ENCODE peak calls at places on chromosomes 11 and 22, in four cellular contexts. J is mesendoderm, X is neural progenitor cell, Q is GM23248. P is an unnamed sample.

GRCh38 chr22:49111085-49111484 is 716.6 kb downstream of the BRD1 start:
- DNase-seq in Q (no peak), X (peak; percentile 15), J (no peak), P (no peak)

GRCh38 chr11:119540370-119541125 is 117.6 kb upstream of the THY1 start:
- DNase-seq in Q (no peak), X (no peak), J (no peak), P (no peak)

GRCh38 chr11:17810736-17811135 is 76.2 kb downstream of the KCNC1 start:
- DNase-seq in X (no peak), Q (peak; percentile 39), J (no peak), P (no peak)

GRCh38 chr11:84414936-84415335 is 1128.8 kb upstream of the CCDC90B start:
- DNase-seq in J (no peak), Q (no peak), X (no peak), P (no peak)

GRCh38 chr11:1087961-1088926 is 13.6 kb downstream of the MUC2 start:
- DNase-seq in Q (no peak), J (no peak), X (no peak), P (no peak)

GRCh38 chr11:72639475-72640375 is 34.5 kb downstream of the PDE2A start:
- DNase-seq in Q (no peak), J (no peak), X (no peak), P (no peak)

GRCh38 chr22:32020117-32020516 is 22.9 kb upstream of the SLC5A1 start:
- DNase-seq in J (no peak), X (no peak), Q (peak; percentile 60), P (no peak)

GRCh38 chr22:29030618-29031235 is 30.9 kb downstream of the C22orf31 start:
- DNase-seq in Q (peak; percentile 81), J (peak; percentile 95), X (peak; percentile 79), P (no peak)

GRCh38 chr11:17443000-17443399 is 33.6 kb downstream of the ABCC8 start:
- DNase-seq in J (no peak), Q (no peak), X (no peak), P (no peak)

GRCh38 chr11:120306519-120307242 is 18.4 kb upstream of the TLCD5 start:
- DNase-seq in J (peak; percentile 78), X (peak; percentile 34), Q (peak; percentile 97), P (no peak)

GRCh38 chr22:50622723-50623327 is 5.1 kb downstream of the ARSA start:
- DNase-seq in J (no peak), Q (no peak), X (no peak), P (no peak)

GRCh38 chr11:65355013-65355775 is 643 bp downstream of the TIGD3 start:
- DNase-seq in X (peak; percentile 73), J (peak; percentile 13), Q (no peak), P (peak; percentile 59)

GRCh38 chr11:117604349-117604995 is 192.5 kb downstream of the DSCAML1 start:
- DNase-seq in X (no peak), J (no peak), Q (peak; percentile 17), P (no peak)

GRCh38 chr11:118900535-118901384 is 17.1 kb downstream of the CXCR5 start:
- DNase-seq in X (no peak), Q (no peak), J (no peak), P (no peak)

GRCh38 chr11:34359548-34359891 is 1.7 kb upstream of the ABTB2 start:
- DNase-seq in J (no peak), Q (no peak), X (peak; percentile 13), P (no peak)

GRCh38 chr11:70146309-70146708 is 56.8 kb upstream of the FADD start:
- DNase-seq in Q (peak; percentile 44), X (no peak), J (no peak), P (no peak)

GRCh38 chr22:29587938-29588699 is 7.2 kb upstream of the NIPSNAP1 start:
- DNase-seq in J (no peak), X (no peak), Q (peak; percentile 95), P (no peak)

GRCh38 chr11:33743291-33743690 is 7.1 kb upstream of the CD59 start:
- DNase-seq in X (no peak), Q (no peak), J (peak; percentile 25), P (no peak)

GRCh38 chr11:74325649-74326645 is 14.5 kb upstream of the P4HA3 start:
- DNase-seq in X (no peak), J (no peak), Q (peak; percentile 95), P (no peak)

GRCh38 chr11:8109675-8110074 is 28.7 kb downstream of the TUB start:
- DNase-seq in Q (no peak), X (no peak), J (no peak), P (no peak)

GRCh38 chr11:27285761-27286160 is 77.3 kb downstream of the CCDC34 start:
- DNase-seq in J (no peak), X (no peak), Q (no peak), P (no peak)

GRCh38 chr22:35154937-35155387 is 89.0 kb downstream of the ISX start:
- DNase-seq in X (peak; percentile 85), Q (peak; percentile 70), J (peak; percentile 95), P (peak; percentile 33)

GRCh38 chr11:67996622-67997459 is 7.1 kb downstream of the UNC93B1 start:
- DNase-seq in X (peak; percentile 86), J (peak; percentile 96), Q (peak; percentile 73), P (peak; percentile 45)

GRCh38 chr11:74730601-74731260 is 495 bp downstream of the CHRDL2 start:
- DNase-seq in J (peak; percentile 7), Q (peak; percentile 11), X (peak; percentile 34), P (no peak)

GRCh38 chr11:106077609-106078517 is at the start of gene AASDHPPT:
- DNase-seq in X (no peak), Q (peak; percentile 70), J (no peak), P (peak; percentile 11)

GRCh38 chr11:70532728-70533127 is 134.4 kb downstream of the CTTN start:
- DNase-seq in J (no peak), X (no peak), Q (peak; percentile 31), P (no peak)

GRCh38 chr11:42595856-42596255 is 715.9 kb upstream of the API5 start:
- DNase-seq in X (peak; percentile 14), Q (no peak), J (peak; percentile 78), P (no peak)

GRCh38 chr11:119347940-119348339 is 1.4 kb upstream of the MFRP start:
- DNase-seq in X (no peak), J (no peak), Q (peak; percentile 36), P (no peak)

GRCh38 chr11:109894242-109894641 is 198.9 kb upstream of the ZC3H12C start:
- DNase-seq in X (no peak), Q (no peak), J (peak; percentile 25), P (no peak)
- H3K4me3 ChIP-seq in X (no peak overlapping the region), Q (no peak overlapping the region), J (no peak overlapping the region), P (no peak overlapping the region)

GRCh38 chr22:23838686-23839468 is at the start of gene DERL3:
- DNase-seq in X (peak; percentile 99), Q (peak; percentile 94), J (peak; percentile 100), P (peak; percentile 96)

GRCh38 chr22:23836281-23836680 is 2.5 kb downstream of the DERL3 start:
- DNase-seq in X (no peak), J (no peak), Q (no peak), P (no peak)

GRCh38 chr22:23836692-23837495 is 1.9 kb downstream of the DERL3 start:
- DNase-seq in J (no peak), Q (no peak), X (no peak), P (no peak)

GRCh38 chr22:23837911-23838685 is 708 bp downstream of the DERL3 start:
- DNase-seq in J (peak; percentile 29), Q (no peak), X (peak; percentile 46), P (no peak)

DNA sequence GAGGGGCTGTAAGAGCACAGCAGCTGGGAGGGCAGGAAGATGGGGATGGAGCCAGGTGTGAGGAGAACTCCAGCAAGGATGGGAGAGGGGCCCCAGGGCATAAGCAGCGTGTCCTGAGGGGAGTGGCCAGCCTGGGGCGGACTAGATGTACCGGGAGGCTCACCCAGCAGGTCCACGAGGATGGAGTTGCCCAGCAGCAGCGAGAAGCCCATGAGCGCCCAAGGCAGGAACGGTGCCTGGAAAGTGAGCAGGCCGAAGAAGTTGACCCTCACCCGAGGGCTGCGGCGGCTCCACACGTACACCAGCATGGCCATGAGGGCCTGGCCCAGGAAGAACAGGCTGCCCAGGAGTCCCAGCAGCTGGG is 1.3 kb downstream of the DERL3 start:
- DNase-seq in X (no peak), Q (no peak), J (no peak), P (no peak)
- H3K36me3 ChIP-seq in X (no peaks in the 10 kb centered on the region), Q (no peaks in the 10 kb centered on the region), J (peaks cover 4% of the 10 kb centered on the region), P (peaks cover 49% of the 10 kb centered on the region)

DNA sequence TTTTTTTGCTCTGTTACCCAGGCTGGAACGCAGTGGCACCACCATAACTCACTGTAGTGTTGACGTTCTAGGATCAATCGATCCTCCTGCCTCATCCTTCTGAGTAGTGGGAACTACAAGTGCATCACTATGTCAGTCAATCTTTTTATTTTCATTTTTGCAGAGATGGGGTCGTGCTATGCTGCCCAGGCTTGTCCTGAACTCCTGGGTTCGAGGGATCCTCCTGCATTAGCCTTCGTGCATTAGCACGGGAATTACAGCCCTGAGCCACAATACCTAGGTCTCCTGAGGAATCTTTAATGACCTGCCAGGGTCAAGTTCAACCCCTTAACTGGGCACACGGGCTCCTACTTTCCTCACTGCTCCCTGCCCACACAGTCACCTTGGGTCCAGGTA is 4.4 kb downstream of the APOL3 start:
- DNase-seq in J (no peak), X (no peak), Q (peak; percentile 6), P (no peak)
- H3K9ac ChIP-seq in J (no peak overlapping the region), X (no peak overlapping the region), Q (peak overlapping the region; percentile 86), P (peak overlapping the region; percentile 87)

GRCh38 chr11:92527467-92527866 is 302.8 kb downstream of the FAT3 start:
- DNase-seq in X (no peak), J (no peak), Q (peak; percentile 15), P (no peak)
- H3K4me3 ChIP-seq in X (no peak overlapping the region), J (no peak overlapping the region), Q (peak overlapping the region; percentile 13), P (no peak overlapping the region)

GRCh38 chr22:43978558-43978957 is 23.3 kb downstream of the SAMM50 start:
- DNase-seq in J (no peak), X (no peak), Q (no peak), P (no peak)
- H3K36me3 ChIP-seq in J (peaks cover 7% of the 10 kb centered on the region), X (peaks cover 10% of the 10 kb centered on the region), Q (peaks cover 19% of the 10 kb centered on the region), P (peaks cover 95% of the 10 kb centered on the region)

GRCh38 chr11:96894587-96894986 is 504.8 kb downstream of the JRKL start:
- DNase-seq in Q (no peak), X (no peak), J (peak; percentile 81), P (no peak)
- H3K9ac ChIP-seq in Q (no peak overlapping the region), X (no peak overlapping the region), J (no peak overlapping the region), P (no peak overlapping the region)

GRCh38 chr22:40705918-40706682 is 26.8 kb downstream of the MCHR1 start:
- DNase-seq in J (no peak), Q (no peak), X (no peak), P (no peak)
- H3K4me3 ChIP-seq in J (no peak overlapping the region), Q (no peak overlapping the region), X (no peak overlapping the region), P (no peak overlapping the region)